ENCODE peak calls at places on chromosome 12, in six cellular contexts. F is kidney glomerular epithelial cell, X is endothelial cell, W is NCI-H2081 treated with DMSO at 0.1 percent for 48 hours, D is NCI-H345, H is Ammon's horn. R is an unnamed sample.

GRCh38 chr12:20548592-20548991 is 146.5 kb upstream of the SLCO1C1 start:
- DNase-seq in F (no peak), X (no peak), W (no peak), D (no peak), H (no peak), R (no peak)

GRCh38 chr12:98198261-98198982 is 317.0 kb upstream of the TMPO start:
- DNase-seq in F (no peak), X (no peak), W (no peak), D (no peak), H (no peak), R (peak)

GRCh38 chr12:103768467-103769123 is 72.4 kb downstream of the NT5DC3 start:
- DNase-seq in F (no peak), X (no peak), W (no peak), D (no peak), H (no peak), R (peak)

GRCh38 chr12:12887471-12887870 is 3.9 kb upstream of the GPRC5A start:
- DNase-seq in F (no peak), X (no peak), W (no peak), D (no peak), H (no peak), R (peak)

GRCh38 chr12:95396849-95397498 is 77.0 kb upstream of the METAP2 start:
- DNase-seq in F (no peak), X (no peak), W (no peak), D (no peak), H (no peak), R (no peak)

GRCh38 chr12:89825591-89826449 is 117.2 kb upstream of the ATP2B1 start:
- DNase-seq in F (peak), X (no peak), W (no peak), D (no peak), H (no peak), R (peak)

GRCh38 chr12:2332266-2332665 is 279.5 kb downstream of the CACNA1C start:
- DNase-seq in F (no peak), X (no peak), W (no peak), D (no peak), H (no peak), R (no peak)

GRCh38 chr12:46269429-46270241 is 792 bp upstream of the SLC38A1 start:
- DNase-seq in F (peak), X (peak), W (no peak), D (no peak), H (peak), R (peak)

GRCh38 chr12:75850751-75851462 is 180.7 kb downstream of the PHLDA1 start:
- DNase-seq in F (no peak), X (no peak), W (no peak), D (peak), H (no peak), R (peak)

GRCh38 chr12:121034906-121035305 is 4.1 kb downstream of the OASL start:
- DNase-seq in F (no peak), X (no peak), W (no peak), D (no peak), H (no peak), R (no peak)

GRCh38 chr12:52127683-52128450 is 48.4 kb downstream of the SMIM41 start:
- DNase-seq in F (no peak), X (no peak), W (no peak), D (no peak), H (no peak), R (no peak)

GRCh38 chr12:18837025-18837424 is 99.1 kb downstream of the CAPZA3 start:
- DNase-seq in F (no peak), X (no peak), W (no peak), D (no peak), H (peak), R (peak)

GRCh38 chr12:57823131-57823907 is 4.8 kb upstream of the AVIL start:
- DNase-seq in F (no peak), X (no peak), W (no peak), D (no peak), H (no peak), R (no peak)

GRCh38 chr12:11348439-11348838 is 38.2 kb upstream of the PRB4 start:
- DNase-seq in F (no peak), X (no peak), W (no peak), D (no peak), H (no peak), R (no peak)

GRCh38 chr12:127270193-127270592 is 996.8 kb upstream of the TMEM132C start:
- DNase-seq in F (no peak), X (no peak), W (no peak), D (no peak), H (no peak), R (no peak)

GRCh38 chr12:26250801-26251200 is 55.4 kb downstream of the SSPN start:
- DNase-seq in F (no peak), X (no peak), W (no peak), D (no peak), H (no peak), R (no peak)

GRCh38 chr12:116528067-116528466 is 31.1 kb upstream of the MAP1LC3B2 start:
- DNase-seq in F (peak), X (no peak), W (no peak), D (no peak), H (no peak), R (peak)

GRCh38 chr12:11812558-11813421 is 163.3 kb downstream of the ETV6 start:
- DNase-seq in F (no peak), X (peak), W (peak), D (peak), H (peak), R (peak)

GRCh38 chr12:119613319-119613936 is 19.9 kb downstream of the TMEM233 start:
- DNase-seq in F (peak), X (no peak), W (no peak), D (peak), H (no peak), R (peak)

GRCh38 chr12:118432812-118433540 is 56.6 kb downstream of the SUDS3 start:
- DNase-seq in F (no peak), X (no peak), W (no peak), D (no peak), H (no peak), R (no peak)

GRCh38 chr12:46579474-46579873 is 206.9 kb upstream of the SLC38A2 start:
- DNase-seq in F (no peak), X (no peak), W (no peak), D (no peak), H (no peak), R (peak)

GRCh38 chr12:124457287-124458219 is 109.9 kb downstream of the NCOR2 start:
- DNase-seq in F (peak), X (no peak), W (no peak), D (no peak), H (peak), R (no peak)

GRCh38 chr12:27984275-27984674 is 11.7 kb upstream of the PTHLH start:
- DNase-seq in F (peak), X (no peak), W (no peak), D (no peak), H (no peak), R (peak)

GRCh38 chr12:54201001-54201794 is 12.4 kb upstream of the SMUG1 start:
- DNase-seq in F (peak), X (peak), W (no peak), D (peak), H (peak), R (peak)

GRCh38 chr12:80422549-80422948 is 21.5 kb upstream of the PTPRQ start:
- DNase-seq in F (no peak), X (no peak), W (no peak), D (no peak), H (no peak), R (no peak)

GRCh38 chr12:102962532-102962931 is 5.1 kb downstream of the ASCL1 start:
- DNase-seq in F (no peak), X (no peak), W (no peak), D (no peak), H (no peak), R (peak)

GRCh38 chr12:65728913-65729793 is 95.1 kb upstream of the HMGA2 start:
- DNase-seq in F (no peak), X (peak), W (no peak), D (no peak), H (no peak), R (peak)

GRCh38 chr12:93223440-93224426 is 154.0 kb upstream of the NUDT4 start:
- DNase-seq in F (no peak), X (no peak), W (no peak), D (no peak), H (peak), R (peak)